ENCODE peak calls at places on chromosomes 1 and 21, in eight cellular contexts. R is A549, M is HCT116, J is endothelial cell of umbilical vein, Z is K562, V is HepG2, P is GM12878, Y is H1. X is an unnamed sample.
A peak's percentile ranks its signal among the peaks of the same experiment; 100 is the strongest.

GRCh38 chr1:29762635-29763034 is 526.3 kb downstream of the PTPRU start:
- DNase-seq in Y (no peak), R (no peak), J (no peak), P (no peak), M (no peak), V (no peak), Z (no peak), X (no peak)

GRCh38 chr1:155081472-155082300 is 3.0 kb downstream of the EFNA3 start:
- DNase-seq in Z (no peak), J (no peak), Y (no peak), P (no peak), M (no peak), V (no peak), R (no peak), X (no peak)

GRCh38 chr1:228866498-228866897 is 131.2 kb downstream of the RHOU start:
- DNase-seq in R (no peak), P (no peak), Y (no peak), Z (no peak), M (no peak), J (no peak), V (peak; percentile 80), X (peak; percentile 25)

GRCh38 chr1:117967900-117968299 is 38.4 kb downstream of the WDR3 start:
- DNase-seq in M (no peak), P (no peak), V (no peak), Y (no peak), J (no peak), R (no peak), Z (no peak), X (no peak)

GRCh38 chr1:44676484-44677200 is 2.1 kb downstream of the ARMH1 start:
- DNase-seq in Z (peak; percentile 52), J (peak; percentile 15), P (no peak), M (no peak), Y (no peak), V (no peak), R (no peak), X (peak; percentile 94)

GRCh38 chr21:45982758-45983731 is 1.5 kb downstream of the COL6A1 start:
- DNase-seq in P (no peak), R (no peak), Y (no peak), V (no peak), J (no peak), Z (no peak), M (no peak), X (no peak)

GRCh38 chr1:241627453-241628329 is 12.5 kb downstream of the CHML start:
- DNase-seq in J (peak; percentile 72), M (peak; percentile 47), V (peak; percentile 60), P (peak; percentile 35), Y (no peak), R (peak; percentile 60), Z (peak; percentile 78), X (peak; percentile 72)

GRCh38 chr1:59156526-59157196 is 140.2 kb upstream of the FGGY start:
- DNase-seq in V (no peak), Z (no peak), M (peak; percentile 60), R (peak; percentile 26), Y (no peak), P (no peak), J (peak; percentile 26), X (no peak)

GRCh38 chr1:41868241-41868953 is 50.3 kb downstream of the HIVEP3 start:
- DNase-seq in Z (no peak), Y (no peak), P (peak; percentile 63), V (no peak), M (no peak), J (no peak), R (no peak), X (peak; percentile 44)

GRCh38 chr1:199693724-199694123 is 333.8 kb upstream of the NR5A2 start:
- DNase-seq in Z (no peak), R (no peak), J (no peak), Y (no peak), M (no peak), P (no peak), V (no peak), X (no peak)

GRCh38 chr1:226541631-226542622 is 6.6 kb upstream of the STUM start:
- DNase-seq in Y (no peak), M (no peak), V (no peak), J (peak; percentile 13), P (no peak), Z (no peak), R (no peak), X (no peak)

GRCh38 chr1:244207042-244207934 is 156.2 kb downstream of the ZBTB18 start:
- DNase-seq in R (no peak), Y (no peak), Z (no peak), V (no peak), J (peak; percentile 13), P (no peak), M (no peak), X (no peak)

GRCh38 chr1:177432897-177433296 is 262.1 kb downstream of the BRINP2 start:
- DNase-seq in J (no peak), Y (no peak), R (no peak), P (no peak), V (no peak), Z (no peak), M (no peak), X (peak; percentile 8)

GRCh38 chr1:231612393-231613089 is 14.0 kb upstream of the DISC1 start:
- DNase-seq in Y (no peak), P (peak; percentile 49), Z (no peak), V (no peak), J (no peak), M (no peak), R (no peak), X (peak; percentile 92)

GRCh38 chr1:64527191-64527590 is 57.3 kb downstream of the CACHD1 start:
- DNase-seq in M (no peak), J (no peak), V (no peak), Z (no peak), Y (no peak), P (no peak), R (no peak), X (no peak)

GRCh38 chr1:219988387-219988786 is 57.9 kb downstream of the EPRS1 start:
- DNase-seq in R (no peak), Z (no peak), P (peak; percentile 32), V (no peak), M (no peak), J (no peak), Y (no peak), X (no peak)

GRCh38 chr1:153531638-153532037 is 4.2 kb downstream of the S100A6 start:
- DNase-seq in V (no peak), J (no peak), P (no peak), M (no peak), Z (no peak), Y (no peak), R (no peak), X (no peak)

GRCh38 chr1:153532161-153532560 is 3.6 kb downstream of the S100A6 start:
- DNase-seq in R (no peak), P (no peak), Y (no peak), M (no peak), V (no peak), Z (no peak), J (peak; percentile 25), X (peak; percentile 85)

GRCh38 chr1:153534226-153534932 is 1.4 kb downstream of the S100A6 start:
- DNase-seq in Y (no peak), P (no peak), V (no peak), J (no peak), Z (no peak), R (peak; percentile 38), M (no peak), X (no peak)

GRCh38 chr1:153533689-153534201 is 2.0 kb downstream of the S100A6 start:
- DNase-seq in J (peak; percentile 94), M (peak; percentile 76), V (peak; percentile 39), Z (peak; percentile 58), Y (no peak), P (no peak), R (peak; percentile 87), X (no peak)

GRCh38 chr1:153532769-153533599 is 2.8 kb downstream of the S100A6 start:
- DNase-seq in R (peak; percentile 93), Y (peak; percentile 87), P (no peak), J (peak; percentile 85), Z (peak; percentile 92), V (peak; percentile 72), M (peak; percentile 81), X (peak; percentile 78)
- TF ChIP-seq POLR2A in R (peak; percentile 40), Y (no peak), P (no peak), J (no peak), Z (no peak), V (no peak), M (no peak), X (no peak)

DNA sequence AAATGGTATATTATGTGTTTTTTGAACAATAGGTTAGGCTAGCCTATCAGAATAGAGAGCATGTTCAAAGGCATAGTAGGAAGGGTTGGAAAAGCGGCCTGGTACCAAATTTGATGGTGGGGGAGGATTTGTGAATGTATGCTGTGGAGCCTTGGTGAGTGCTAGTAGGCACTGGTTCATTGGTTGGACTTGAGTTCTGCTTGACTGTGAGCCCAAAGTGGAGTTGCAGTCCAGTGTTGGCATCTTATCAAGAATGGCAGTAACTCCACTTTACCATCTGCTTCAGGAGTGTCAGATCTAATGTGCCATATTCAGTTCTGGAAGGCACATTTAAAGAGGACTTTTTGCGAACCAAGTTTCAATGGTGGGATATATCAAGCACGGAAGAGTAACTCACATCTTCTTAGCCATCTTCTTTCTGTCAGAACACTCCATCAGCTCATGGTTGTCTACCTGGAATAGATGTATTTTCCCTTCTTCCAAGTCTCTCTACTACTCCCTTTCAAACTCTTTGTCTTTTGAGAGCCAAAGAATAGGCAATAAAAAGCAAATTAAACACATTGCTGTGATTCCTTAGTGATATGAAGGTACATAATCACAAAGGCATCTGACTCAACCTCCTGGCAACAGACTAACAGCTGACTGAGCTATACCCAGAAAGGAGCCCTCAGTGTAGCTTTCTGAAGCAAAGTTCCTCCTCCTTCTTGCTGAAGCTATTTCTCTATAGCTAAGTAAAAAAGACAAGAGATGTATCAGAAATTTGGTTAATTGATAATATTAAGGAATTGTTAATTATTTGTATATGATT is 21.7 kb downstream of the LRRC8B start:
- DNase-seq in V (no peak), J (peak; percentile 80), R (no peak), P (no peak), M (no peak), Y (no peak), Z (no peak), X (no peak)
- TF ChIP-seq MAX in V (no peak), J (no peak), R (no peak), P (no peak), M (no peak), Y (no peak), Z (no peak), X (no peak)

GRCh38 chr1:110916669-110917306 is 43.8 kb downstream of the CD53 start:
- DNase-seq in J (peak; percentile 3), Z (peak; percentile 94), R (peak; percentile 31), P (no peak), M (peak; percentile 22), Y (no peak), V (peak; percentile 2), X (peak; percentile 76)
- TF ChIP-seq POLR2A in J (no peak), Z (peak; percentile 50), R (no peak), P (peak; percentile 21), M (no peak), Y (no peak), V (no peak), X (no peak)

DNA sequence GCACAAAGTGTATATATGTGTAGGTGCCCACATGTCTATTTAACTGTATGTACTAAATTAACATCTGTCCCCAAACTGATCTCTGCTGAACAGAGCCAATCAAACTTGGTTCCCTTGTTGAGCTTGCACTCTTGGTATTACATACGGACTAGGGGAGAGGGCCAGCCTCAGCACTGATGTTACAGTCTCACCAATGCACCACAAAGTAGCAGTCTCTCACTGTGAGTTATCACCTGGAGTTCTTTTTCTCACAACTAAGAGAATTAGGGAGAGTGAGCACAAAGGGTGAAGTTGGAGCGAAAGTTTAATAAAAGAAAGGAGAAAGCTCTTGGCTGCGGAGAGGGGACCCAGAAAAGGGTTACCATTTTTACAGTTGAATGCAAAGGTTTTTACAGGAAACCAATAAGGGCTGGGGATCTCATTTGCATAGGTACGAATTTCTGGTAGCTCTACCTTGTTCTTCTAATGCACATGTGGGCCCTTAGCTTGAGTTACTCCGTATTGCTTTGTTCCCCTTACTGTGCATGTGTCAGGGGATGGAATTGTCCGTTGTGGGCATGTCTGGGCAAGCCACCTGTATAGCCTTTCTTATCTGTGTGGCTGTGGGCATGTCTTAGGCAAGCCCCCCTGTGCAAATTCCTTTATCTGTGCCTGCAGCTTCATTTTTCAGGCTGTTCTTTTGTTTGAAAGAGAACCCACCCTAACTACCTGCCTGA is 13.3 kb upstream of the CHI3L2 start:
- DNase-seq in J (no peak), V (no peak), Z (peak; percentile 23), Y (no peak), R (no peak), M (no peak), P (peak; percentile 81), X (no peak)
- TF ChIP-seq MAX in J (no peak), V (no peak), Z (no peak), Y (no peak), R (no peak), M (no peak), P (no peak), X (no peak)